ENCODE peak calls at places on chromosomes 7 and 10, in six cellular contexts. E, W, F, K, H and G are unnamed samples.

GRCh38 chr7:12062062-12062461 is 149.0 kb upstream of the TMEM106B start:
- DNase-seq in E (no peak), W (no peak), F (no peak), K (no peak), H (peak), G (peak)

GRCh38 chr10:13885238-13885990 is 298.6 kb downstream of the PRPF18 start:
- DNase-seq in E (no peak), W (no peak), F (no peak), K (no peak), H (no peak), G (no peak)

GRCh38 chr10:119539359-119539651 is 3.2 kb downstream of the RGS10 start:
- DNase-seq in E (no peak), W (no peak), F (no peak), K (no peak), H (no peak), G (no peak)

GRCh38 chr10:89793649-89794254 is 92.4 kb downstream of the KIF20B start:
- DNase-seq in E (peak), W (no peak), F (peak), K (no peak), H (peak), G (peak)

GRCh38 chr7:4830176-4830575 is 31.7 kb downstream of the PAPOLB start:
- DNase-seq in E (peak), W (peak), F (peak), K (no peak), H (peak), G (peak)

GRCh38 chr10:75860009-75860408 is 428.6 kb downstream of the LRMDA start:
- DNase-seq in E (no peak), W (no peak), F (no peak), K (no peak), H (no peak), G (no peak)

GRCh38 chr10:2020841-2021240 is 283.5 kb upstream of the ADARB2 start:
- DNase-seq in E (no peak), W (no peak), F (no peak), K (no peak), H (no peak), G (no peak)

GRCh38 chr10:11301571-11302111 is 284.0 kb downstream of the CELF2 start:
- DNase-seq in E (no peak), W (no peak), F (no peak), K (no peak), H (no peak), G (no peak)

GRCh38 chr10:84845628-84846261 is 517.4 kb downstream of the CCSER2 start:
- DNase-seq in E (no peak), W (no peak), F (no peak), K (no peak), H (peak), G (no peak)

GRCh38 chr7:142777318-142777717 is 6.5 kb downstream of the PRSS2 start:
- DNase-seq in E (no peak), W (no peak), F (no peak), K (no peak), H (no peak), G (no peak)

GRCh38 chr10:43282881-43283280 is 16.0 kb upstream of the RASGEF1A start:
- DNase-seq in E (no peak), W (no peak), F (no peak), K (no peak), H (no peak), G (no peak)

GRCh38 chr7:138970979-138971378 is 10.2 kb downstream of the KIAA1549 start:
- DNase-seq in E (no peak), W (no peak), F (no peak), K (no peak), H (no peak), G (no peak)

GRCh38 chr7:55019691-55020480 is 1.1 kb downstream of the EGFR start:
- DNase-seq in E (no peak), W (peak), F (no peak), K (no peak), H (no peak), G (no peak)

GRCh38 chr10:4555920-4556319 is 270.1 kb upstream of the AKR1E2 start:
- DNase-seq in E (no peak), W (no peak), F (no peak), K (no peak), H (no peak), G (no peak)

GRCh38 chr10:125419831-125420230 is 259.5 kb upstream of the CTBP2 start:
- DNase-seq in E (no peak), W (no peak), F (no peak), K (no peak), H (no peak), G (no peak)

GRCh38 chr7:18087687-18088078 is 60.0 kb upstream of the PRPS1L1 start:
- DNase-seq in E (no peak), W (no peak), F (no peak), K (no peak), H (no peak), G (no peak)

GRCh38 chr10:84762754-84763394 is 434.5 kb downstream of the CCSER2 start:
- DNase-seq in E (no peak), W (no peak), F (no peak), K (no peak), H (peak), G (no peak)

GRCh38 chr10:44201011-44201410 is 183.9 kb downstream of the CXCL12 start:
- DNase-seq in E (no peak), W (no peak), F (no peak), K (no peak), H (no peak), G (no peak)

GRCh38 chr7:6536899-6537298 is 14.4 kb downstream of the GRID2IP start:
- DNase-seq in E (no peak), W (no peak), F (no peak), K (no peak), H (no peak), G (peak)

GRCh38 chr10:90999512-91000172 is 78.8 kb upstream of the ANKRD1 start:
- DNase-seq in E (no peak), W (no peak), F (no peak), K (no peak), H (no peak), G (no peak)

GRCh38 chr7:86470763-86471162 is 172.9 kb upstream of the GRM3 start:
- DNase-seq in E (no peak), W (no peak), F (no peak), K (no peak), H (no peak), G (no peak)

GRCh38 chr7:148699024-148699771 is 495 bp downstream of the CUL1 start:
- DNase-seq in E (no peak), W (peak), F (peak), K (no peak), H (peak), G (peak)

GRCh38 chr10:69502589-69502988 is 51.3 kb downstream of the TSPAN15 start:
- DNase-seq in E (no peak), W (peak), F (no peak), K (no peak), H (no peak), G (no peak)

GRCh38 chr10:116891208-116891607 is 41.9 kb downstream of the ENO4 start:
- DNase-seq in E (no peak), W (no peak), F (peak), K (no peak), H (no peak), G (peak)

GRCh38 chr10:86264481-86265231 is 101.9 kb downstream of the GRID1 start:
- DNase-seq in E (no peak), W (peak), F (no peak), K (no peak), H (no peak), G (no peak)

GRCh38 chr10:3190817-3191216 is 18.2 kb upstream of the PITRM1 start:
- DNase-seq in E (no peak), W (no peak), F (no peak), K (no peak), H (no peak), G (no peak)

GRCh38 chr10:105974803-105975456 is 1189.6 kb downstream of the SORCS1 start:
- DNase-seq in E (no peak), W (no peak), F (peak), K (no peak), H (peak), G (peak)

GRCh38 chr10:8006274-8006999 is 48.1 kb upstream of the GATA3 start:
- DNase-seq in E (no peak), W (no peak), F (no peak), K (no peak), H (no peak), G (no peak)

GRCh38 chr7:135199439-135199838 is 11.9 kb downstream of the WDR91 start:
- DNase-seq in E (no peak), W (no peak), F (no peak), K (no peak), H (no peak), G (no peak)

GRCh38 chr10:95214793-95215192 is 20.8 kb downstream of the ACSM6 start:
- DNase-seq in E (peak), W (no peak), F (peak), K (no peak), H (peak), G (peak)

GRCh38 chr10:95214369-95214768 is 20.3 kb downstream of the ACSM6 start:
- DNase-seq in E (no peak), W (no peak), F (no peak), K (no peak), H (no peak), G (no peak)

GRCh38 chr10:95211606-95212279 is 17.7 kb downstream of the ACSM6 start:
- DNase-seq in E (no peak), W (no peak), F (peak), K (no peak), H (no peak), G (no peak)

GRCh38 chr10:95208702-95209391 is 14.8 kb downstream of the ACSM6 start:
- DNase-seq in E (no peak), W (no peak), F (no peak), K (no peak), H (no peak), G (peak)

GRCh38 chr10:95209509-95210127 is 15.6 kb downstream of the ACSM6 start:
- DNase-seq in E (no peak), W (no peak), F (no peak), K (no peak), H (no peak), G (no peak)
- H3K4me3 ChIP-seq in E (no peak), W (no peak), F (no peak), K (no peak), H (no peak), G (no peak)

DNA sequence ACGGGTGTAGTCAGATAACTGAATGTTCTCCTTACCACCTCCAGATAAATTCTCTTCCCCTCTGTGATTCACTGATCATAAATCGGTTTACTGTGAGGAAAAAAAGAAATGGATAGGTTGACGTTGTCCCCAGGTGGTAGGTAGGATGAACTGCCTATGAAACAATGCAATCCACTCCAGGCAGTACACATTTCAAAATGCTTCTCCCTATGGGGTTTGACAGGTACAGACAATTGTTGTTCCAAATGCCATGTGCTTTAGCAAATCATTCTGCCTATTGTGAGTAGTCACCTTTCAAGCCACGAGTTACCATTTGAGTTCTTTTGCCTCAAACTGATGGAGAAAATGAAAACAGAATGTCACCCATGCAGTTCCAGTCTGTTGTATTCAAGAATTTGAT is 21.8 kb downstream of the VIM start:
- DNase-seq in E (no peak), W (no peak), F (peak), K (no peak), H (peak), G (peak)
- TF ChIP-seq CTCF in E (peak), W (peak), F (peak), K (peak), H (peak), G (peak)

GRCh38 chr7:84548366-84549085 is 353.9 kb upstream of the SEMA3A start:
- DNase-seq in E (no peak), W (no peak), F (peak), K (no peak), H (no peak), G (peak)
- H3K4me3 ChIP-seq in E (no peak), W (no peak), F (no peak), K (no peak), H (no peak), G (no peak)

GRCh38 chr7:24365606-24366005 is 81.6 kb downstream of the NPY start:
- DNase-seq in E (no peak), W (no peak), F (no peak), K (no peak), H (no peak), G (no peak)

GRCh38 chr7:24370541-24370940 is 86.6 kb downstream of the NPY start:
- DNase-seq in E (no peak), W (no peak), F (no peak), K (no peak), H (no peak), G (no peak)

GRCh38 chr7:24368161-24368560 is 84.2 kb downstream of the NPY start:
- DNase-seq in E (no peak), W (no peak), F (no peak), K (no peak), H (no peak), G (no peak)

GRCh38 chr7:24361001-24361400 is 77.0 kb downstream of the NPY start:
- DNase-seq in E (no peak), W (no peak), F (no peak), K (no peak), H (no peak), G (no peak)

GRCh38 chr7:24366901-24367300 is 82.9 kb downstream of the NPY start:
- DNase-seq in E (no peak), W (no peak), F (no peak), K (no peak), H (no peak), G (no peak)
- TF ChIP-seq CTCF in E (no peak), W (no peak), F (no peak), K (no peak), H (no peak), G (no peak)

DNA sequence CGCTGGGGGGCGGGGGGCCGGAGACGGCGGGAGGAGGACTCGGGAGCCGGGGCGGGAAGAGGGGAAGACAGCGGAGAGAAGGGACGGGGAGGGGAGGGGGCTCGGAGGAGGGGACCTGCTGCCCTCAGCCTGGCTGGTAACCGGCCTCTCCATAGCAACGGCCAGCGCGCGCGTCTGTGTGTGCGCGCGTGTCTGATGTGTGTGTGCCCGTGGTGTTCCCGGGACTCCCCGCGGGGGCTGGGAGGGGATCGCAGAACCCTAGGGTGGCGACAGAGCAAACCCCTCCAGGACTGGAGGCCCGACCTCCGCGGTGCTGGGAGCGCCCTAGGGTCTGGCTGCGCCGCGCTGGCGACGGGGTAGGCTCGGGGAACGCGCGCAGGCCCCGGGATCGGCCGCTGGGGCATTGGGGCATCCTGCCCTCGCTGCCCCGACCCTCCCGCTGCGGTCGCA is 356.3 kb downstream of the DNAJB6 start:
- DNase-seq in E (no peak), W (no peak), F (no peak), K (no peak), H (no peak), G (no peak)
- H3K4me3 ChIP-seq in E (peak), W (no peak), F (no peak), K (no peak), H (no peak), G (no peak)

DNA sequence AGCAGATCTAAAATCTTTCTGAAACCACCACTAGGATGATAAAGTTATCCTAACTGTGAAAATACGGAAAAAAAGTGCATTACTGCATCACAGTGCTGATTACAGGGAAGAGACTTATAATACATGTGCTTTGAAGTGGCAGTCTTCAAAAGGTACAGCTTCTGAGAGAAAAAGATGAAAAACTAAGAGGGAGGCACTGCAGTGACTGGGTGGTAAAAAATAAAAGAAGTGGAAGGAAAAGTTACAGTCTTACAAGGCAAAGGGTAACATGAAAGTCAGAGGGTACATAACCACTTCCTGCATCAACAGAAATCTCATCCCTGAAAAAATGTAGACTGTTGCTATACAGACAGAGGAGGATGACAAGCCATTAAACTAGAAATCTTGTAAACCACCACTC is 465.3 kb downstream of the ACTR3B start:
- DNase-seq in E (no peak), W (no peak), F (no peak), K (no peak), H (no peak), G (no peak)
- TF ChIP-seq CTCF in E (no peak), W (no peak), F (no peak), K (no peak), H (no peak), G (no peak)

DNA sequence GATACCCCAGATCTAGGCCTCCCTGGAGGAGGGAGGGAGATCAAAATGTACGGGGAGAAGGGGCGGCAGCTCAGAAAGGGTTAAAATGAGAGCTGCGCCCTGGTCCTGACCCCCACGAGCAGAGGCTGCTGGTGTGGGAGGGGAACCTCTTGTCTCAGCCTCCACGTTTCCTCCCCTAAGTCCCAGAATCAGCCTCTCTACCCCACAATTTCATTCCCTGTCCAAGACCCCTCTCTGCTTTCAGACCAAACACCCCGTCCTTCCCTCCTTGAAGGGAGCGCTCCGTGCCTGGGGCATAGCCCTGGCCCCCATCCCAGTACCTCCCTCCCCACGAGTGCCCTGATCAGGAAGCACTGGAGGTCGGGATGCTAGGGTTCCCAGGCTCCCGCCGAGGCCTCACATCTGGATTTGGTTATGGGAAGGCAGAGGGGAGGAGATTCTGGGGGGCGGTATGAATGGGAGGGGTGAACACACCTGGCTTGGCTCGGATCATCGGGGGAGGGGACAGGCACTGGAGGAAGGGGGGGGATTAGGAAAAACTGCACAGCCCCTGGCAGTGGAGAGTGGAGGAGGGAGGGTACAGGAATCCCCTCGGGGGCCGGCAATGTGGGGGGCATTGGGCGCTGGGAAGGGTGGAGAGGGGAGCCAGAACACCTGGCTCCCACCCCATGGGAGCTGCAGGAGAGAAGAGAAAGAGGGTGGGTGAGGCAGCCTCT is 2.7 kb downstream of the EPHB4 start:
- DNase-seq in E (no peak), W (no peak), F (no peak), K (no peak), H (no peak), G (no peak)
- H3K4me3 ChIP-seq in E (peak), W (peak), F (peak), K (peak), H (no peak), G (peak)

GRCh38 chr7:102069913-102070629 is 216.6 kb upstream of the SH2B2 start:
- DNase-seq in E (no peak), W (no peak), F (no peak), K (no peak), H (no peak), G (no peak)
- TF ChIP-seq CTCF in E (no peak), W (no peak), F (no peak), K (no peak), H (no peak), G (no peak)

GRCh38 chr7:100157069-100157333 is 1.5 kb downstream of the TRAPPC14 start:
- DNase-seq in E (no peak), W (no peak), F (no peak), K (no peak), H (no peak), G (no peak)
- H3K4me3 ChIP-seq in E (peak), W (peak), F (no peak), K (no peak), H (peak), G (peak)